ENCODE peak calls at places on chromosomes 3 and 15, in five cellular contexts. B is mesendoderm, F is foreskin fibroblast, H is astrocyte of the spinal cord, C is choroid plexus epithelial cell. D is an unnamed sample.
A peak's percentile ranks its signal among the peaks of the same experiment; 100 is the strongest.

GRCh38 chr15:39031596-39031995 is 467.0 kb upstream of the RASGRP1 start:
- DNase-seq in B (no peak), F (no peak), H (no peak), C (no peak), D (no peak)

GRCh38 chr15:65054333-65055200 is 9.4 kb downstream of the SLC51B start:
- DNase-seq in B (peak; percentile 76), F (peak; percentile 86), H (peak; percentile 62), C (peak; percentile 83), D (no peak)

GRCh38 chr3:99577160-99577559 is 61.2 kb upstream of the COL8A1 start:
- DNase-seq in B (no peak), F (peak; percentile 29), H (peak; percentile 3), C (peak; percentile 51), D (no peak)

GRCh38 chr3:190840146-190840545 is 22.3 kb downstream of the GMNC start:
- DNase-seq in B (no peak), F (peak; percentile 1), H (no peak), C (peak; percentile 7), D (no peak)

GRCh38 chr3:151798476-151798875 is 15.4 kb upstream of the AADAC start:
- DNase-seq in B (no peak), F (no peak), H (peak; percentile 18), C (peak; percentile 53), D (peak; percentile 71)

GRCh38 chr3:119497824-119498187 is 541 bp upstream of the TIMMDC1 start:
- DNase-seq in B (peak; percentile 55), F (peak; percentile 35), H (peak; percentile 29), C (peak; percentile 38), D (no peak)

GRCh38 chr3:10392244-10392643 is 71.3 kb upstream of the SEC13 start:
- DNase-seq in B (peak; percentile 48), F (peak; percentile 22), H (no peak), C (peak; percentile 20), D (no peak)

GRCh38 chr3:106029941-106030619 is 161.3 kb upstream of the CBLB start:
- DNase-seq in B (no peak), F (no peak), H (peak; percentile 11), C (peak; percentile 26), D (no peak)

GRCh38 chr3:81581966-81582599 is 179.4 kb downstream of the GBE1 start:
- DNase-seq in B (peak; percentile 37), F (peak; percentile 56), H (peak; percentile 52), C (peak; percentile 75), D (no peak)

GRCh38 chr15:45177285-45177684 is 10.5 kb downstream of the SHF start:
- DNase-seq in B (no peak), F (no peak), H (no peak), C (no peak), D (no peak)

GRCh38 chr3:126549861-126550487 is 8.8 kb downstream of the C3orf22 start:
- DNase-seq in B (no peak), F (no peak), H (no peak), C (no peak), D (no peak)

GRCh38 chr15:68411276-68411675 is 20.7 kb downstream of the ITGA11 start:
- DNase-seq in B (no peak), F (no peak), H (no peak), C (no peak), D (no peak)

GRCh38 chr15:83670628-83671027 is 16.7 kb downstream of the ADAMTSL3 start:
- DNase-seq in B (no peak), F (no peak), H (no peak), C (no peak), D (no peak)

GRCh38 chr3:42729404-42730145 is 27.0 kb upstream of the HHATL start:
- DNase-seq in B (no peak), F (no peak), H (no peak), C (peak; percentile 10), D (no peak)

GRCh38 chr15:80401471-80401870 is 2.7 kb upstream of the ARNT2 start:
- DNase-seq in B (no peak), F (no peak), H (no peak), C (no peak), D (no peak)

GRCh38 chr3:110526732-110527727 is 544.6 kb upstream of the NECTIN3 start:
- DNase-seq in B (peak; percentile 77), F (peak; percentile 96), H (peak; percentile 95), C (peak; percentile 97), D (peak; percentile 90)

GRCh38 chr3:152175576-152175883 is 93.2 kb upstream of the MBNL1 start:
- DNase-seq in B (no peak), F (peak; percentile 91), H (peak; percentile 90), C (peak; percentile 94), D (peak; percentile 91)

GRCh38 chr15:68309024-68309423 is 31.5 kb downstream of the FEM1B start:
- DNase-seq in B (no peak), F (no peak), H (peak; percentile 72), C (peak; percentile 82), D (no peak)

GRCh38 chr3:72591522-72592421 is 256.5 kb downstream of the SHQ1 start:
- DNase-seq in B (peak; percentile 93), F (peak; percentile 82), H (peak; percentile 82), C (peak; percentile 26), D (peak; percentile 36)

GRCh38 chr3:11764931-11765363 is 81.7 kb downstream of the TAMM41 start:
- DNase-seq in B (no peak), F (peak; percentile 67), H (peak; percentile 91), C (peak; percentile 66), D (peak; percentile 35)

GRCh38 chr3:69442771-69443197 is 56.9 kb upstream of the FRMD4B start:
- DNase-seq in B (no peak), F (no peak), H (no peak), C (no peak), D (no peak)

GRCh38 chr3:139317660-139318430 is 26.0 kb upstream of the MRPS22 start:
- DNase-seq in B (no peak), F (no peak), H (no peak), C (no peak), D (no peak)

GRCh38 chr15:78101423-78102105 is 9.2 kb downstream of the SH2D7 start:
- DNase-seq in B (peak; percentile 18), F (no peak), H (no peak), C (no peak), D (no peak)

GRCh38 chr15:76987896-76988860 is 6.7 kb upstream of the PSTPIP1 start:
- DNase-seq in B (peak; percentile 46), F (no peak), H (no peak), C (no peak), D (no peak)

GRCh38 chr3:131903988-131904415 is 130.8 kb downstream of the CPNE4 start:
- DNase-seq in B (peak; percentile 67), F (peak; percentile 97), H (peak; percentile 99), C (peak; percentile 92), D (peak; percentile 99)

GRCh38 chr15:100338971-100339444 is 2.8 kb downstream of the ADAMTS17 start:
- DNase-seq in B (peak; percentile 87), F (peak; percentile 21), H (peak; percentile 81), C (peak; percentile 77), D (no peak)

GRCh38 chr3:78894787-78895186 is 873.0 kb downstream of the ROBO1 start:
- DNase-seq in B (no peak), F (no peak), H (no peak), C (no peak), D (no peak)

GRCh38 chr3:161305095-161305991 is 66.0 kb downstream of the SPTSSB start:
- DNase-seq in B (no peak), F (peak; percentile 65), H (peak; percentile 33), C (peak; percentile 58), D (no peak)

GRCh38 chr15:80613762-80614365 is 81.2 kb upstream of the ABHD17C start:
- DNase-seq in B (peak; percentile 18), F (no peak), H (no peak), C (no peak), D (no peak)

GRCh38 chr3:53269888-53270880 is 14.4 kb upstream of the TKT start:
- DNase-seq in B (peak; percentile 100), F (peak; percentile 98), H (peak; percentile 97), C (peak; percentile 93), D (peak; percentile 96)

GRCh38 chr3:51977449-51978142 is 2.7 kb downstream of the ABHD14A start:
- DNase-seq in B (no peak), F (no peak), H (no peak), C (no peak), D (no peak)

DNA sequence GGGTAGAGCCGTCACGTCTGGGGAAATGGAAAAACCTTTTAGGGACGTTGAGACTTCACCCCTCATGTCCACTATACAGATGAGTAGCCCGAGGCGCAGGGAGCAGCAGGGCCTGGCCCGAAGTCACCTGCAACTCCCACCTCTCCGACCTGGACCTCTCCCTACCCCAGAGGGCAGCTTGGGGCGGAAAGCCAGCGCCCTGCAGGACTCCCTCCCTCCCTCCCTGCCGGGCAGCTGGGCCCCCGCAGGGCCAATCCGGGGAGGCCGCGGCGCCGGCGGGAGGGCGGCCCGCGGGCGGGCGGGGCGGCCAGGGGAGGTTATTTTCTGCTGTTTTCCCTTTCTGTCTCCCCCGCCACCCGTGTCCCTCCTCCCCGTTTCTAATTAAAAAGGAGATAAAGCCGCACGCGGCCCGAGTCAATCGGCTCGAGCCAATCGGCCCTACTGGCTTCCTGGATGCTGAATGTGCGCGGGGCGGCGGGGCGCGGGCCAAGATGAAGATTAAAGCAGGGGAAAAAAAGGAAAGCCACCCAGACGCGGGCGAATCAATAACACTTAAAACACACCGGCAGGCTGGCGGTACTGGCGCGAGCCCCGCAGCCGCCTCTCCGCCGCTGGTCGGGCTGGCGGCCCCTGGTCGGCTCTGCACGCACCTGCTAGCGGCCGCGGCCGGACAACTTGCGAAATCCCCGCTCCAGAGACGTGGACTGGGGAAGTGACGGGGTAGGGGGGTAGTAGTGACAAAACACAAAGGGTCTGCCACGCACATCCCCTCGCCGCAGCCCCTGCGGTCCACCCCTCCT is 1.8 kb downstream of the WNT7A start:
- DNase-seq in B (no peak), F (no peak), H (no peak), C (no peak), D (no peak)
- H3K4me3 ChIP-seq in B (no peak overlapping the region), F (no peak overlapping the region), H (no peak overlapping the region), C (no peak overlapping the region), D (no peak overlapping the region)

GRCh38 chr15:79282371-79283251 is at the start of gene ANKRD34C:
- DNase-seq in B (no peak), F (no peak), H (no peak), C (no peak), D (no peak)
- H3K4me3 ChIP-seq in B (no peak within 1 kb of the TSS), F (no peak within 1 kb of the TSS), H (no peak within 1 kb of the TSS), C (no peak within 1 kb of the TSS), D (no peak within 1 kb of the TSS)

DNA sequence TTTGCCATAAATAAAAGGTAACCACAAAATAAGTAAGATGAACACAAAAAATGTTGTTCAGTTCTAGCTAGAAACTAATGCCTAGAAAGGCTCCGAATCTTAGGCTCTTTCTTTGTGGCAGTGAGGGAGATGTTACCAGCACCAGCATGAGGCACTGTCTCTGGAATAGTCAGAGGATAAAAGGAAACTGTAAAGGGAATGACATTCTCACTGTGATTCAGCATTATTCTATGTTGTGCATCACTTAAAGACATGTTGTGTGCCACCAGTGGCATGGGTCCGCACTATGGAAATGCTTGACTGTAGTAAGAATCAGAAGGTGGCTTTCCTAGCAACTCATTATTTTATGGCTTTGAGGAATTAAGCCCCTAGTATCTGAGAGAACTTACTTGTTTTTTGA is 70.8 kb downstream of the SEC22A start:
- DNase-seq in B (peak; percentile 77), F (peak; percentile 21), H (peak; percentile 12), C (peak; percentile 26), D (no peak)
- H3K4me3 ChIP-seq in B (no peak overlapping the region), F (no peak overlapping the region), H (no peak overlapping the region), C (no peak overlapping the region), D (no peak overlapping the region)

DNA sequence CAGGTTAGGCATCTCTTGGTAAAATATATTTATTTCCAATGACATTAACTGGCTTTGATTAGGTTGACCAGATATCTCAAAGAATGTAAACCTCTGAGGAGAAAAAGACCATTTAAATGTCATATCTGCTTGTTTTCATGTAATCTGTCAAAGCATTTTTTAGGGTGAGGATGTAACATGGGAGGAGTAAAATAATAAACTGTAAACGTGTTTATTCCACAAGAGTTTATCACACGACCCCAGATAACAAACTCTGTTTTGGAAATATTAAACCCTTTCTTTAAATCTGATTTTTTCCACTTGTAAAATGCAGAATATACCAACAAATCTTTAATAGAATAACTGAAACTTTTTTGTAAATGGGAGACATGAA is 1.6 kb downstream of the TM4SF1 start:
- DNase-seq in B (no peak), F (no peak), H (no peak), C (no peak), D (no peak)
- H3K4me3 ChIP-seq in B (no peak overlapping the region), F (no peak overlapping the region), H (peak overlapping the region; percentile 52), C (peak overlapping the region; percentile 63), D (peak overlapping the region; percentile 56)

D was measured in skeletal muscle cell.